ENCODE peak calls at places on chromosome 6, in four cellular contexts. A is GM12865, Q is fibroblast of pulmonary artery, J is lower lobe of right lung. V is an unnamed sample.
A peak's percentile ranks its signal among the peaks of the same experiment; 100 is the strongest.

GRCh38 chr6:39898625-39899024 is 35.6 kb downstream of the MOCS1 start:
- DNase-seq in A (no peak), Q (no peak), J (no peak), V (no peak)

GRCh38 chr6:69294407-69294806 is 502.4 kb downstream of the LMBRD1 start:
- DNase-seq in A (no peak), Q (no peak), J (no peak), V (no peak)

GRCh38 chr6:157223021-157223430 is 100.3 kb downstream of the TMEM242 start:
- DNase-seq in A (no peak), Q (no peak), J (no peak), V (no peak)

GRCh38 chr6:88641178-88641903 is 322.1 kb downstream of the RNGTT start:
- DNase-seq in A (peak; percentile 86), Q (no peak), J (no peak), V (no peak)

GRCh38 chr6:80769101-80769500 is 662.6 kb downstream of the BCKDHB start:
- DNase-seq in A (no peak), Q (no peak), J (no peak), V (no peak)

GRCh38 chr6:87139236-87139635 is 16.1 kb upstream of the ZNF292 start:
- DNase-seq in A (peak; percentile 76), Q (peak; percentile 69), J (no peak), V (peak; percentile 60)

GRCh38 chr6:2918936-2919335 is 15.8 kb upstream of the SERPINB9 start:
- DNase-seq in A (no peak), Q (no peak), J (no peak), V (no peak)

GRCh38 chr6:163414367-163415175 is at the start of gene QKI:
- DNase-seq in A (peak; percentile 88), Q (peak; percentile 74), J (peak; percentile 89), V (peak; percentile 68)

GRCh38 chr6:161809991-161810390 is 536.1 kb upstream of the AGPAT4 start:
- DNase-seq in A (no peak), Q (no peak), J (no peak), V (no peak)

GRCh38 chr6:159008656-159009288 is 8.8 kb upstream of the RSPH3 start:
- DNase-seq in A (peak; percentile 71), Q (peak; percentile 58), J (no peak), V (peak; percentile 38)

GRCh38 chr6:151005126-151005525 is 139.6 kb downstream of the MTHFD1L start:
- DNase-seq in A (no peak), Q (peak; percentile 45), J (no peak), V (no peak)

GRCh38 chr6:63174173-63174572 is 37.1 kb upstream of the FKBP1C start:
- DNase-seq in A (no peak), Q (no peak), J (no peak), V (no peak)

GRCh38 chr6:146305098-146305497 is 238.5 kb upstream of the RAB32 start:
- DNase-seq in A (no peak), Q (peak; percentile 56), J (no peak), V (no peak)

GRCh38 chr6:52994031-52994788 is 874 bp downstream of the GSTA4 start:
- DNase-seq in A (no peak), Q (peak; percentile 39), J (no peak), V (no peak)

GRCh38 chr6:73062121-73062520 is 163.2 kb downstream of the KHDC1L start:
- DNase-seq in A (no peak), Q (no peak), J (no peak), V (no peak)

GRCh38 chr6:140566706-140567330 is 1192.4 kb upstream of the CITED2 start:
- DNase-seq in A (no peak), Q (peak; percentile 68), J (no peak), V (no peak)

GRCh38 chr6:148629197-148629909 is 117.5 kb upstream of the UST start:
- DNase-seq in A (no peak), Q (peak; percentile 20), J (no peak), V (no peak)

GRCh38 chr6:93423542-93423941 is 4.2 kb upstream of the EPHA7 start:
- DNase-seq in A (peak; percentile 60), Q (peak; percentile 51), J (no peak), V (peak; percentile 35)

GRCh38 chr6:142275146-142276006 is 26.4 kb upstream of the ADGRG6 start:
- DNase-seq in A (no peak), Q (peak; percentile 28), J (no peak), V (no peak)

GRCh38 chr6:119234457-119234856 is 115.1 kb downstream of the MAN1A1 start:
- DNase-seq in A (no peak), Q (no peak), J (no peak), V (no peak)

GRCh38 chr6:148800535-148800934 is 53.7 kb downstream of the UST start:
- DNase-seq in A (no peak), Q (peak; percentile 43), J (no peak), V (no peak)

GRCh38 chr6:85405175-85405852 is 44.6 kb upstream of the NT5E start:
- DNase-seq in A (no peak), Q (no peak), J (no peak), V (peak; percentile 61)

GRCh38 chr6:167791036-167791779 is 35.5 kb upstream of the AFDN start:
- DNase-seq in A (no peak), Q (peak; percentile 31), J (no peak), V (no peak)

GRCh38 chr6:72954736-72955135 is 270.6 kb downstream of the KHDC1L start:
- DNase-seq in A (no peak), Q (peak; percentile 48), J (no peak), V (no peak)

GRCh38 chr6:115753446-115753845 is 307.2 kb downstream of the FRK start:
- DNase-seq in A (no peak), Q (no peak), J (no peak), V (no peak)

GRCh38 chr6:56372621-56373020 is 125.2 kb upstream of the COL21A1 start:
- DNase-seq in A (no peak), Q (peak; percentile 86), J (no peak), V (no peak)

GRCh38 chr6:100121854-100122609 is 128.0 kb upstream of the MCHR2 start:
- DNase-seq in A (no peak), Q (no peak), J (no peak), V (peak; percentile 69)

GRCh38 chr6:141173529-141173928 is 959.2 kb upstream of the GJE1 start:
- DNase-seq in A (no peak), Q (no peak), J (no peak), V (no peak)

GRCh38 chr6:131136021-131136847 is 967 bp downstream of the AKAP7 start:
- DNase-seq in A (no peak), Q (peak; percentile 65), J (no peak), V (no peak)

GRCh38 chr6:3280866-3281465 is 22.2 kb downstream of the PSMG4 start:
- DNase-seq in A (no peak), Q (peak; percentile 36), J (peak; percentile 35), V (no peak)

GRCh38 chr6:28525496-28526039 is at the start of gene GPX5:
- DNase-seq in A (peak; percentile 5), Q (no peak), J (no peak), V (peak; percentile 43)

GRCh38 chr6:121627761-121628160 is 192.3 kb downstream of the GJA1 start:
- DNase-seq in A (no peak), Q (no peak), J (no peak), V (no peak)

GRCh38 chr6:106513813-106514212 is 115.5 kb downstream of the RTN4IP1 start:
- DNase-seq in A (peak; percentile 30), Q (no peak), J (no peak), V (peak; percentile 55)

GRCh38 chr6:82246802-82247633 is 526 bp downstream of the IBTK start:
- DNase-seq in A (peak; percentile 66), Q (peak; percentile 45), J (peak; percentile 71), V (peak; percentile 16)

GRCh38 chr6:121436966-121437756 is 1.7 kb downstream of the GJA1 start:
- DNase-seq in A (no peak), Q (peak; percentile 63), J (peak; percentile 58), V (no peak)

GRCh38 chr6:110329729-110330436 is 28.3 kb downstream of the METTL24 start:
- DNase-seq in A (no peak), Q (peak; percentile 29), J (no peak), V (no peak)

GRCh38 chr6:21098744-21099143 is 494.8 kb upstream of the SOX4 start:
- DNase-seq in A (no peak), Q (no peak), J (no peak), V (no peak)

GRCh38 chr6:140203611-140204553 is 829.4 kb upstream of the CITED2 start:
- DNase-seq in A (no peak), Q (peak; percentile 65), J (no peak), V (no peak)

GRCh38 chr6:163180874-163181541 is 233.5 kb upstream of the QKI start:
- DNase-seq in A (peak; percentile 9), Q (peak; percentile 75), J (peak; percentile 84), V (no peak)

GRCh38 chr6:119627908-119628669 is 278.5 kb upstream of the MAN1A1 start:
- DNase-seq in A (no peak), Q (peak; percentile 31), J (no peak), V (no peak)

V was measured in Jurkat, Clone E6-1.